ENCODE peak calls at places on chromosome 11, in seven cellular contexts. V is activated T-cell treated with anti-CD3 and anti-CD28 coated beads, Interleukin-2, amount 50 U/mL, for 24 hours; P is kidney tubule cell; K is left ventricle myocardium inferior; I is GM12892; Y is osteocyte; C is fibroblast of the aortic adventitia. N is an unnamed sample.

GRCh38 chr11:63666874-63667273 is 4.3 kb downstream of the ATL3 start:
- DNase-seq in V (no peak), P (no peak), K (no peak), I (no peak), Y (no peak), C (peak), N (peak)

GRCh38 chr11:130649749-130650275 is 201.4 kb downstream of the ADAMTS15 start:
- DNase-seq in V (no peak), P (no peak), K (no peak), I (no peak), Y (peak), C (no peak), N (no peak)

GRCh38 chr11:82176365-82176764 is 557.3 kb downstream of the FAM181B start:
- DNase-seq in V (no peak), P (no peak), K (no peak), I (no peak), Y (no peak), C (no peak), N (no peak)

GRCh38 chr11:10618490-10618889 is 50.0 kb upstream of the LYVE1 start:
- DNase-seq in V (no peak), P (no peak), K (no peak), I (no peak), Y (no peak), C (no peak), N (no peak)

GRCh38 chr11:95363710-95364109 is 132.7 kb upstream of the SESN3 start:
- DNase-seq in V (no peak), P (no peak), K (no peak), I (no peak), Y (no peak), C (no peak), N (peak)

GRCh38 chr11:1768141-1768469 is 4.4 kb upstream of the CTSD start:
- DNase-seq in V (no peak), P (no peak), K (no peak), I (peak), Y (no peak), C (no peak), N (no peak)

GRCh38 chr11:46392421-46393230 is 1.1 kb upstream of the CHRM4 start:
- DNase-seq in V (peak), P (peak), K (peak), I (peak), Y (peak), C (peak), N (peak)

GRCh38 chr11:114259124-114259526 is 37.1 kb upstream of the NNMT start:
- DNase-seq in V (no peak), P (no peak), K (peak), I (no peak), Y (no peak), C (no peak), N (no peak)

GRCh38 chr11:14454861-14455632 is 44.6 kb downstream of the COPB1 start:
- DNase-seq in V (no peak), P (peak), K (no peak), I (no peak), Y (no peak), C (peak), N (peak)

GRCh38 chr11:61058583-61059259 is 43.6 kb upstream of the CD5 start:
- DNase-seq in V (peak), P (no peak), K (no peak), I (no peak), Y (no peak), C (no peak), N (peak)

GRCh38 chr11:95723353-95723942 is 66.1 kb downstream of the FAM76B start:
- DNase-seq in V (no peak), P (peak), K (no peak), I (no peak), Y (no peak), C (no peak), N (no peak)

GRCh38 chr11:130798280-130798679 is 118.0 kb downstream of the SNX19 start:
- DNase-seq in V (no peak), P (peak), K (no peak), I (no peak), Y (peak), C (peak), N (no peak)

GRCh38 chr11:16603890-16604783 is 134.3 kb upstream of the C11orf58 start:
- DNase-seq in V (no peak), P (peak), K (peak), I (no peak), Y (no peak), C (no peak), N (peak)

GRCh38 chr11:69854719-69855118 is 35.5 kb upstream of the FGF3 start:
- DNase-seq in V (no peak), P (peak), K (no peak), I (no peak), Y (no peak), C (peak), N (no peak)

GRCh38 chr11:67415501-67416304 is at the start of gene CARNS1:
- DNase-seq in V (peak), P (no peak), K (no peak), I (no peak), Y (no peak), C (no peak), N (peak)

GRCh38 chr11:120384476-120384875 is 48.3 kb downstream of the ARHGEF12 start:
- DNase-seq in V (no peak), P (no peak), K (no peak), I (no peak), Y (no peak), C (no peak), N (no peak)

GRCh38 chr11:1146311-1146864 is 11.4 kb upstream of the MUC5AC start:
- DNase-seq in V (peak), P (no peak), K (no peak), I (no peak), Y (peak), C (no peak), N (no peak)

GRCh38 chr11:46105902-46106301 is 15.4 kb downstream of the PHF21A start:
- DNase-seq in V (no peak), P (no peak), K (no peak), I (no peak), Y (no peak), C (no peak), N (no peak)

GRCh38 chr11:1391165-1392010 is 1.7 kb downstream of the BRSK2 start:
- DNase-seq in V (no peak), P (no peak), K (no peak), I (no peak), Y (no peak), C (no peak), N (peak)

GRCh38 chr11:95459268-95460040 is 228.5 kb upstream of the SESN3 start:
- DNase-seq in V (no peak), P (peak), K (no peak), I (no peak), Y (no peak), C (peak), N (no peak)

GRCh38 chr11:63945482-63946163 is 6.8 kb downstream of the NAA40 start:
- DNase-seq in V (peak), P (peak), K (peak), I (no peak), Y (no peak), C (peak), N (peak)

GRCh38 chr11:27754035-27755017 is 54.1 kb upstream of the BDNF start:
- DNase-seq in V (no peak), P (peak), K (no peak), I (no peak), Y (no peak), C (no peak), N (no peak)

GRCh38 chr11:37544491-37544890 is 946.5 kb upstream of the RAG2 start:
- DNase-seq in V (no peak), P (no peak), K (no peak), I (no peak), Y (no peak), C (no peak), N (no peak)

GRCh38 chr11:118304227-118304808 is at the start of gene CD3E:
- DNase-seq in V (peak), P (no peak), K (no peak), I (no peak), Y (no peak), C (no peak), N (no peak)

GRCh38 chr11:8911040-8911823 is at the start of gene AKIP1:
- DNase-seq in V (peak), P (peak), K (peak), I (peak), Y (peak), C (peak), N (peak)

GRCh38 chr11:39078465-39078864 is 2381.0 kb downstream of the LRRC4C start:
- DNase-seq in V (no peak), P (no peak), K (no peak), I (no peak), Y (no peak), C (no peak), N (no peak)

GRCh38 chr11:57354699-57355098 is 16.5 kb downstream of the P2RX3 start:
- DNase-seq in V (no peak), P (no peak), K (no peak), I (no peak), Y (no peak), C (no peak), N (no peak)

GRCh38 chr11:2196970-2197770 is 25.6 kb upstream of the TH start:
- DNase-seq in V (peak), P (peak), K (peak), I (peak), Y (peak), C (peak), N (peak)

GRCh38 chr11:66013762-66014100 is 1.9 kb downstream of the CST6 start:
- DNase-seq in V (no peak), P (no peak), K (no peak), I (no peak), Y (no peak), C (no peak), N (no peak)

GRCh38 chr11:3808846-3809623 is 675 bp downstream of the PGAP2 start:
- DNase-seq in V (no peak), P (peak), K (no peak), I (peak), Y (no peak), C (peak), N (peak)

GRCh38 chr11:105935791-105936190 is 86.2 kb downstream of the MSANTD4 start:
- DNase-seq in V (no peak), P (peak), K (no peak), I (no peak), Y (no peak), C (no peak), N (no peak)

GRCh38 chr11:120326228-120326627 is 1.1 kb downstream of the TLCD5 start:
- DNase-seq in V (no peak), P (peak), K (no peak), I (no peak), Y (no peak), C (peak), N (no peak)

GRCh38 chr11:69212121-69213110 is 56.7 kb downstream of the SMIM38 start:
- DNase-seq in V (peak), P (no peak), K (no peak), I (no peak), Y (peak), C (peak), N (peak)

GRCh38 chr11:75768909-75769771 is 562 bp downstream of the DGAT2 start:
- DNase-seq in V (peak), P (no peak), K (no peak), I (peak), Y (no peak), C (no peak), N (peak)

GRCh38 chr11:123020968-123021367 is 39.3 kb upstream of the BSX start:
- DNase-seq in V (peak), P (peak), K (no peak), I (peak), Y (no peak), C (peak), N (peak)

GRCh38 chr11:103109818-103110388 is 677 bp downstream of the DYNC2H1 start:
- DNase-seq in V (no peak), P (no peak), K (no peak), I (no peak), Y (no peak), C (no peak), N (peak)

N was measured in endodermal cell.